ENCODE peak calls at places on chromosomes 6 and 20, in seven cellular contexts. F, U, M, Q, W, N and S are unnamed samples.
A peak's percentile ranks its signal among the peaks of the same experiment; 100 is the strongest.

GRCh38 chr6:124961784-124962611 is at the start of gene RNF217:
- DNase-seq in F (peak; percentile 77), U (peak; percentile 34), M (peak; percentile 71), Q (peak; percentile 69), W (peak; percentile 16), N (peak; percentile 64), S (peak; percentile 84)

GRCh38 chr20:47464380-47465101 is 37.1 kb upstream of the NCOA3 start:
- DNase-seq in F (peak; percentile 99), U (no peak), M (no peak), Q (peak; percentile 90), W (no peak), N (peak; percentile 78), S (peak; percentile 99)

GRCh38 chr20:54431545-54431944 is 43.8 kb upstream of the DOK5 start:
- DNase-seq in F (peak; percentile 8), U (no peak), M (no peak), Q (no peak), W (no peak), N (no peak), S (no peak)

GRCh38 chr20:56328861-56329260 is 29.9 kb upstream of the FAM210B start:
- DNase-seq in F (no peak), U (no peak), M (no peak), Q (no peak), W (no peak), N (no peak), S (peak; percentile 20)

GRCh38 chr6:101705866-101706265 is 312.4 kb downstream of the GRIK2 start:
- DNase-seq in F (no peak), U (no peak), M (no peak), Q (no peak), W (no peak), N (no peak), S (peak; percentile 17)

GRCh38 chr20:41229259-41229658 is 88.3 kb downstream of the ZHX3 start:
- DNase-seq in F (peak; percentile 47), U (no peak), M (no peak), Q (no peak), W (no peak), N (no peak), S (peak; percentile 45)

GRCh38 chr20:50491168-50491567 is 19.0 kb upstream of the PTPN1 start:
- DNase-seq in F (no peak), U (no peak), M (no peak), Q (no peak), W (no peak), N (no peak), S (no peak)

GRCh38 chr20:23101696-23102095 is 15.6 kb upstream of the CD93 start:
- DNase-seq in F (no peak), U (no peak), M (no peak), Q (no peak), W (no peak), N (no peak), S (no peak)

GRCh38 chr6:21740719-21741118 is 147.2 kb downstream of the SOX4 start:
- DNase-seq in F (peak; percentile 39), U (no peak), M (no peak), Q (no peak), W (no peak), N (no peak), S (peak; percentile 51)

GRCh38 chr6:166757226-166758135 is 130.4 kb upstream of the RPS6KA2 start:
- DNase-seq in F (peak; percentile 65), U (no peak), M (no peak), Q (no peak), W (no peak), N (no peak), S (peak; percentile 25)

GRCh38 chr6:45222380-45222779 is 105.8 kb upstream of the RUNX2 start:
- DNase-seq in F (no peak), U (no peak), M (no peak), Q (no peak), W (no peak), N (no peak), S (peak; percentile 27)

GRCh38 chr6:45229416-45229815 is 98.7 kb upstream of the RUNX2 start:
- DNase-seq in F (no peak), U (no peak), M (no peak), Q (no peak), W (no peak), N (no peak), S (no peak)

GRCh38 chr6:45231660-45232059 is 96.5 kb upstream of the RUNX2 start:
- DNase-seq in F (no peak), U (no peak), M (no peak), Q (no peak), W (no peak), N (no peak), S (no peak)

DNA sequence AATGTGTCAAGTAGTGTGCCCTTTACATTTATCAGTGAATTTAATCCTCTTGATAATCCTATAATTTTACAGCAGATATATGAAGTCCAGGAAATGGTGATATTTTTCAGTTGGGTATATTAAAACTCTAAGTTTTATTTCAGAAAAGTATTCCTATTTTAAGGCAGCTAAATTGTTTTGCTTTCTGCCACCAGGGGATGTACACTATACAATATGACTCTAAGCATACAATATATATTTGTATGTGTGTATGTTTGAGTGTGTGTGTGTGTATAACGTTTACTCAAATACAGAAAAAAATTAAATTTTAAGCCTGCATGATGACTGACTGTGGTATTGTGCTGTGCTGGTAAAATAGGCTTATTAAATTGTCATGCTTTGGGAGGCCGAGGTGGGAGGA is 102.0 kb upstream of the RUNX2 start:
- DNase-seq in F (no peak), U (no peak), M (no peak), Q (no peak), W (no peak), N (no peak), S (no peak)
- TF ChIP-seq CTCF in F (no peak), U (no peak), M (no peak), Q (no peak), W (peak; percentile 16), N (no peak), S (peak; percentile 9)

GRCh38 chr6:56729719-56730118 is 87.0 kb upstream of the DST start:
- DNase-seq in F (peak; percentile 57), U (no peak), M (no peak), Q (no peak), W (no peak), N (no peak), S (peak; percentile 54)
- TF ChIP-seq CTCF in F (no peak), U (no peak), M (no peak), Q (no peak), W (no peak), N (no peak), S (no peak)

GRCh38 chr6:73969982-73970960 is 274.3 kb downstream of the CD109 start:
- DNase-seq in F (peak; percentile 71), U (no peak), M (no peak), Q (no peak), W (no peak), N (no peak), S (peak; percentile 72)
- TF ChIP-seq CTCF in F (peak; percentile 81), U (no peak), M (no peak), Q (peak; percentile 44), W (peak; percentile 60), N (no peak), S (peak; percentile 83)

DNA sequence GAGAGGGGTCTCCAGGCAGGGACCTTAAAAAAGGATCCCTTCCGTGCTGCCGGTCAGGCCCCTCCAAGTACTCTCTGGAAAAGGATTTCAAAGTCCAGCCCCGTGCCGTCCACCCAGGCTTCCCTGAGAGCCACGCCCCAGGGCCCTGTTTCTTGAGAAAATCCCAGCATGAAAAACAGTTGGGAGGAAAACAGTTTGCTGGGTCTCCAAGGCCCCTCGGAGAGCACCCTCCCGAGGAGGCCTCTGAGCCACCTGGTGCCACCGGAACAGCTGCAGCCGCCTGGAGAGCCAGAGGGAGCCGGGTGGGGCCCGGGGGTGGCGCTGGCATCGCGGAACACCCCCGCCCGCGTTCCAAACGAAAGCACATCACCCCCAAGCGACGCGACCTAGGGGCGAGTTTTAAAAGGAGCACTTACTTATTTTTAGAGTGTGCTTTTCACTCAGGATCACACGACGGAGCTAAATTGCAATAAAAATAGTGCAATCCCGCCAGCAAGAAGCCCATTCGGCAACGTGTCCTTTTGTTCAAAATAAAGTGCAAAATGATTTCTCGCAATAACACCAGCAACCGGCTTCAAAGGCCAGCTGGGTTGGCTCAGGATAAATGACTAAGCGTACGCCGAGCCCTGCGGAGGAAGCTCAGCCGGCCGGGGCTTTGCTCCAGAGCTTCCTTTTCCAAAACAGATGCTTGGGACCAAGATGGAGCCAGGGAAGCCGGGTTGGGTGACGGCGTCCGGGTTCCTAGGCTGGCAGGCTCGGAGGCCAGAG is 64.2 kb downstream of the YTHDF1 start:
- DNase-seq in F (peak; percentile 46), U (no peak), M (peak; percentile 3), Q (no peak), W (no peak), N (peak; percentile 1), S (no peak)
- TF ChIP-seq CTCF in F (no peak), U (no peak), M (no peak), Q (no peak), W (no peak), N (no peak), S (no peak)